ENCODE peak calls at places on chromosomes 5 and 9, in six cellular contexts. E, J, C, D, R and P are unnamed samples.

GRCh38 chr5:112757468-112758208 is 20.0 kb downstream of the APC start:
- DNase-seq in C (no peak), J (peak), R (no peak), D (no peak), E (peak), P (no peak)

GRCh38 chr9:111178361-111179043 is 140.2 kb upstream of the LPAR1 start:
- DNase-seq in J (no peak), E (peak), D (no peak), R (no peak), C (no peak), P (no peak)

GRCh38 chr9:113787871-113788270 is 88.2 kb upstream of the ZNF618 start:
- DNase-seq in C (no peak), J (no peak), E (no peak), R (no peak), D (no peak), P (no peak)

GRCh38 chr9:73026375-73026774 is 73.5 kb upstream of the ALDH1A1 start:
- DNase-seq in C (no peak), J (no peak), E (no peak), D (no peak), R (no peak), P (no peak)

GRCh38 chr5:38265546-38266179 is 7.3 kb downstream of the EGFLAM start:
- DNase-seq in E (peak), J (peak), D (peak), R (no peak), C (peak), P (peak)

GRCh38 chr5:53114988-53115387 is 5.4 kb upstream of the MOCS2 start:
- DNase-seq in J (no peak), E (peak), R (no peak), C (no peak), D (no peak), P (no peak)

GRCh38 chr5:148043705-148044104 is 20.1 kb upstream of the SPINK5 start:
- DNase-seq in R (no peak), E (no peak), C (no peak), D (no peak), J (no peak), P (no peak)

GRCh38 chr5:116883875-116884274 is 309.3 kb upstream of the SEMA6A start:
- DNase-seq in D (no peak), J (no peak), R (no peak), E (no peak), C (no peak), P (no peak)

GRCh38 chr5:141313711-141314110 is 6.9 kb downstream of the TAF7 start:
- DNase-seq in E (no peak), J (no peak), C (no peak), R (no peak), D (no peak), P (no peak)

GRCh38 chr5:1409386-1410110 is 35.7 kb downstream of the SLC6A3 start:
- DNase-seq in R (peak), E (no peak), D (no peak), C (no peak), J (no peak), P (no peak)

GRCh38 chr9:5629312-5630037 is 568 bp downstream of the RIC1 start:
- DNase-seq in R (peak), C (peak), D (peak), J (peak), E (peak), P (no peak)

GRCh38 chr5:172335721-172336120 is 52.2 kb upstream of the UBTD2 start:
- DNase-seq in J (no peak), E (no peak), C (no peak), R (no peak), D (no peak), P (no peak)

GRCh38 chr5:143573568-143574170 is 170.2 kb upstream of the NR3C1 start:
- DNase-seq in J (no peak), C (no peak), D (no peak), R (no peak), E (no peak), P (no peak)

GRCh38 chr5:125277494-125278154 is 531.2 kb upstream of the ZNF608 start:
- DNase-seq in D (no peak), J (no peak), E (peak), R (no peak), C (no peak), P (no peak)

GRCh38 chr9:19161257-19162025 is 34.1 kb upstream of the PLIN2 start:
- DNase-seq in J (no peak), R (peak), D (peak), E (peak), C (peak), P (no peak)

GRCh38 chr5:40484495-40484894 is 195.2 kb upstream of the PTGER4 start:
- DNase-seq in D (no peak), E (no peak), C (no peak), R (no peak), J (no peak), P (no peak)

GRCh38 chr5:101590384-101590783 is 687.3 kb upstream of the ST8SIA4 start:
- DNase-seq in R (no peak), C (no peak), D (no peak), J (peak), E (no peak), P (no peak)

GRCh38 chr9:96646081-96646991 is 8.8 kb downstream of the PRXL2C start:
- DNase-seq in C (no peak), R (no peak), J (no peak), D (no peak), E (no peak), P (no peak)

GRCh38 chr9:128898382-128898781 is 16.4 kb downstream of the LRRC8A start:
- DNase-seq in C (no peak), E (no peak), R (no peak), D (no peak), J (no peak), P (no peak)

GRCh38 chr5:84436866-84437265 is 52.2 kb upstream of the EDIL3 start:
- DNase-seq in C (no peak), D (no peak), J (no peak), R (no peak), E (no peak), P (no peak)

GRCh38 chr9:134136997-134137302 is 1.1 kb downstream of the WDR5 start:
- DNase-seq in J (no peak), C (no peak), D (no peak), R (no peak), E (no peak), P (no peak)

GRCh38 chr9:14238518-14238917 is 75.4 kb downstream of the NFIB start:
- DNase-seq in E (peak), D (no peak), R (no peak), J (no peak), C (no peak), P (no peak)

GRCh38 chr5:107812570-107813141 is 141.9 kb upstream of the EFNA5 start:
- DNase-seq in J (no peak), E (no peak), R (no peak), D (no peak), C (no peak), P (no peak)

GRCh38 chr5:146426853-146427618 is 20.1 kb upstream of the TCERG1 start:
- DNase-seq in D (no peak), R (no peak), J (peak), C (no peak), E (peak), P (no peak)

GRCh38 chr9:97109194-97109811 is 70.4 kb upstream of the CTSV start:
- DNase-seq in E (peak), D (peak), R (no peak), J (no peak), C (peak), P (no peak)

GRCh38 chr5:72167790-72168189 is 60.5 kb downstream of the MAP1B start:
- DNase-seq in R (no peak), D (no peak), E (no peak), C (no peak), J (no peak), P (no peak)

GRCh38 chr5:54220230-54221040 is 89.9 kb downstream of the ARL15 start:
- DNase-seq in R (no peak), C (no peak), D (no peak), J (peak), E (no peak), P (no peak)

GRCh38 chr5:160506006-160507004 is 84.7 kb downstream of the PTTG1 start:
- DNase-seq in J (peak), R (peak), D (peak), E (no peak), C (no peak), P (no peak)

GRCh38 chr5:116044073-116044472 is 11.8 kb downstream of the ARL14EPL start:
- DNase-seq in J (no peak), R (no peak), C (no peak), E (no peak), D (no peak), P (no peak)

GRCh38 chr5:132365213-132365612 is 4.3 kb upstream of the SLC22A5 start:
- DNase-seq in D (no peak), C (no peak), E (peak), J (no peak), R (no peak), P (no peak)

GRCh38 chr9:131238402-131239021 is 37.8 kb downstream of the FAM78A start:
- DNase-seq in C (no peak), D (no peak), E (no peak), J (no peak), R (no peak), P (no peak)

DNA sequence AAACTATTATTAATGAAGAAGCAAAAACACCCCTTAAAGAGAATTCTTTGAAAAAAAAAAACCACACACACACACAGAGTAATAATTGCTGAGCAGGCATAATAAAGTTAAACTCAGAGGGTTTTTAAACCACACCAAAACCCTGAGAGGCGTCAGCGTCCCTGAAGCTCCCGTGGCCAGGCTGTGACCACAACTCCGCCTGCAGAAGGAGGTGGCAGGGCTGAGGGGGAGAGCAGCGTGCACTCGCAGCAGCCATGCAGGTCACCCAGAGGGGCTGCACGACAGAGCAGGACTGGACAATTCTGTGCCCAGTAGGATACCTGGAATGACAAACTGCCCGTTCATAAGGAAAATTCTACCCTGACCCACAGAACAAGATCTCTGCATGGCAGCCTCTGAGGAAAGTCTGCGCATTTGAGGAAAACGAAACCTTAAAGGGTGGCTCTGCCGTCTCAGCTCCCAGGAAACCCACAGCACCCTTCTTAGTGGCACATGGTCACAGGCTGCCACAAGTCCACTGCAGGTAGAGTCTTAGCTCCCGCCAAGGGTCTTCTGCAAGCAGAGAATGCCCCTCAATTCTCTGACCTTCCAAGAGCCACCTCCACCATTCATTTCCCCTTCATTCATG is 44.0 kb downstream of the ROR2 start:
- DNase-seq in J (no peak), E (no peak), R (no peak), D (peak), C (peak), P (no peak)
- H3K4me3 ChIP-seq in J (no peak), E (peak), R (peak), D (no peak), C (peak), P (peak)

GRCh38 chr5:119537704-119538103 is 85.4 kb downstream of the HSD17B4 start:
- DNase-seq in R (no peak), E (peak), D (no peak), C (peak), J (no peak), P (no peak)
- TF ChIP-seq EP300 in R (no peak), E (no peak), D (no peak), C (no peak), J (no peak), P (no peak)

GRCh38 chr5:73705364-73705763 is 79.4 kb downstream of the ARHGEF28 start:
- DNase-seq in R (no peak), D (no peak), C (no peak), J (no peak), E (no peak), P (no peak)

GRCh38 chr5:73702534-73702933 is 76.5 kb downstream of the ARHGEF28 start:
- DNase-seq in J (no peak), C (no peak), R (no peak), E (no peak), D (no peak), P (no peak)

GRCh38 chr5:73709536-73710129 is 83.6 kb downstream of the ARHGEF28 start:
- DNase-seq in D (no peak), E (no peak), R (no peak), C (no peak), J (no peak), P (no peak)

GRCh38 chr5:73702951-73703350 is 77.0 kb downstream of the ARHGEF28 start:
- DNase-seq in D (no peak), J (no peak), E (no peak), R (no peak), C (no peak), P (no peak)

GRCh38 chr5:73706963-73707362 is 81.0 kb downstream of the ARHGEF28 start:
- DNase-seq in D (no peak), E (no peak), R (no peak), C (no peak), J (no peak), P (no peak)
- H3K4me3 ChIP-seq in D (no peak), E (no peak), R (no peak), C (no peak), J (no peak), P (no peak)

DNA sequence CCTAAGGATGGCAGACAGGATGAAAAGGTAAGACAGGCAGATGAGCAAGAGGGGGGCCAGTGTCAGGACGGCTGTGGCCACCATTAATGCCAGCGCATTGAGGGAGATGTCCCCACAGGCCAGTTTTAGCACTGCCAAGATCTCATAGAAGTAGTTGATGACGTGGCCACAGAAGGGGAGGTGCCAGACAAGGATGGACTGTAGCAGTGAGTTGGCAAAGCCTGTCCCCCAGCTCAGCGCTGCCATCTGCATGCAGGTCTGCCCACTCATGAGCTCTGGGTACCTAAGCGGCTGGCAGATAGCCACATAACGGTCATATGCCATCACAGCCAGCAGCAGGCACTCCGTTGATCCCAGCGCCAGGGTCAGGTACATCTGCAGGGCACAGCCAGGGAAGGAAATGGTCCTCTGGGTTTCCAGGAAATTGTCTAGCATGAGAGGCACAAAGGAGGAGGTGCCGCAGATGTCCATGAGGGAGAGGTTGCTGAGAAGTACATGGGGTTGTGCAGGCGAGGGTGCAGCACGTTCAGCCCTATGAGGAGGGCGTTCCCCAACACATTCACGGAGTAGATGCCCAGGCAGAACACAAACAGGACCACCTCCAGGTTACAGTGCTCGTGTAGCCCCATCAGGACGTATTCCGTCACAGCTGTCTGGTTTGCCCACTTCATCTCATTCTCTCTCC is 10.7 kb downstream of the OR13J1 start:
- DNase-seq in E (peak), C (peak), J (peak), R (peak), D (no peak), P (peak)
- TF ChIP-seq EP300 in E (no peak), C (no peak), J (no peak), R (no peak), D (no peak), P (no peak)

GRCh38 chr5:121121786-121122185 is 657.7 kb downstream of the PRR16 start:
- DNase-seq in D (no peak), C (no peak), R (no peak), E (no peak), J (no peak), P (no peak)
- H3K4me3 ChIP-seq in D (no peak), C (no peak), R (no peak), E (no peak), J (no peak), P (no peak)

GRCh38 chr9:83387401-83388185 is 150.6 kb downstream of the FRMD3 start:
- DNase-seq in E (no peak), C (no peak), J (no peak), D (no peak), R (no peak), P (no peak)
- TF ChIP-seq EP300 in E (no peak), C (no peak), J (no peak), D (no peak), R (no peak), P (no peak)

DNA sequence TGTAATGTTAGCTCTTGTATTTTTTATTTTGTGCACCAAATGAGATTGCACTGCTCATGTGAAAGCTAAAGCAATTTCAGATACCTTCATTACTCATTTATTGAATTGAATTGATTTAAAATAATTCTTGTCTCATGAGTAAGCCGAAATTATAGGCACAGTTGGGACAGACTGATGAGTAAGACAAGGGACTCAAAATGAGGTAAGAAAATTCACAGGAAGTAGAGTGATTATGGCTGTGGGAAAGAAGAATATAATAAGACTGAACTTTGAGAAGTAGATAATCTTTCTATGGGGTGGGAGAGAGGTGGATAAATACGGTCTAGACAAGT is 51.1 kb downstream of the NUDT12 start:
- DNase-seq in R (no peak), D (no peak), J (no peak), C (no peak), E (peak), P (no peak)
- H3K4me3 ChIP-seq in R (no peak), D (no peak), J (no peak), C (no peak), E (peak), P (no peak)

GRCh38 chr5:36438765-36439501 is 137.2 kb upstream of the RANBP3L start:
- DNase-seq in E (no peak), C (no peak), J (no peak), D (no peak), R (no peak), P (no peak)
- TF ChIP-seq EP300 in E (no peak), C (no peak), J (no peak), D (no peak), R (no peak), P (no peak)

DNA sequence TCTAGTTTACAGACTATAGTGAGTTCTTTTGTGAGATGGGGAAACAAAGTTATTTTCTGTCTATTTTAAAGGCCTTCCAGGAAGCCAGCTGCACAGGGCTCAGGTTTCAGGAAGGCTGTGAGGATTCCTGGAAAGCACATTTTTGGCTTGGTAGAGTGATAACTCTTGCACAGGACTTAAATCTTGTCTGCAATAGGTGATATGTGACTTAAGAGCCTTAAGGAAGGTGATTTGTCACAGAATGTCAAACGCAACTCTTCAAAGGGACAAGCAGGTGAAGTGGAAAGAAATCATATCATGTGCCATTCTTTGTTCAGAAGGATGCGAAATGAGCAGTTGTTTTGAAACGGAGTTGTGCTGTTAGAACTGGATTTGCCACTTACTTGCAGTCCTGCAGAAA is 459.2 kb downstream of the MAT2B start:
- DNase-seq in C (no peak), D (no peak), R (no peak), J (no peak), E (no peak), P (no peak)
- H3K4me3 ChIP-seq in C (no peak), D (no peak), R (no peak), J (no peak), E (no peak), P (no peak)